ENCODE peak calls at places on chromosomes 3 and 15, in six cellular contexts. G is H1, I is GM12878, D is SK-N-SH, M is HCT116, S is HepG2. H is an unnamed sample.

GRCh38 chr3:57803647-57804081 is 47.6 kb downstream of the SLMAP start:
- DNase-seq in G (peak; percentile 15), I (no peak), D (no peak), M (peak; percentile 96), S (no peak), H (peak; percentile 25)

GRCh38 chr15:60928210-60928609 is 300.9 kb downstream of the RORA start:
- DNase-seq in G (no peak), I (no peak), D (no peak), M (no peak), S (no peak), H (peak; percentile 47)

GRCh38 chr3:72242326-72242725 is 457.4 kb upstream of the PROK2 start:
- DNase-seq in G (no peak), I (no peak), D (no peak), M (no peak), S (no peak), H (no peak)

GRCh38 chr3:62201438-62202035 is 171.8 kb downstream of the FEZF2 start:
- DNase-seq in G (no peak), I (no peak), D (peak; percentile 65), M (peak; percentile 16), S (peak; percentile 15), H (no peak)

GRCh38 chr3:170835346-170835745 is 34.6 kb downstream of the RPL22L1 start:
- DNase-seq in G (no peak), I (no peak), D (peak; percentile 61), M (no peak), S (no peak), H (no peak)

GRCh38 chr3:107268461-107268860 is 108.8 kb upstream of the CCDC54 start:
- DNase-seq in G (no peak), I (no peak), D (no peak), M (no peak), S (no peak), H (no peak)

GRCh38 chr3:45923755-45924154 is 19.5 kb upstream of the CXCR6 start:
- DNase-seq in G (no peak), I (no peak), D (no peak), M (peak; percentile 6), S (no peak), H (no peak)

GRCh38 chr3:157836022-157836421 is 270.2 kb downstream of the SHOX2 start:
- DNase-seq in G (no peak), I (no peak), D (no peak), M (no peak), S (no peak), H (no peak)

GRCh38 chr3:49732592-49732991 is 8.8 kb upstream of the GMPPB start:
- DNase-seq in G (no peak), I (no peak), D (no peak), M (no peak), S (no peak), H (no peak)

GRCh38 chr3:31094048-31094447 is 199.6 kb upstream of the GADL1 start:
- DNase-seq in G (no peak), I (no peak), D (no peak), M (no peak), S (peak; percentile 57), H (no peak)

GRCh38 chr3:23996058-23996457 is 51.0 kb downstream of the NR1D2 start:
- DNase-seq in G (no peak), I (no peak), D (no peak), M (no peak), S (no peak), H (no peak)

GRCh38 chr3:111616417-111617105 is 21.4 kb upstream of the ZBED2 start:
- DNase-seq in G (no peak), I (no peak), D (no peak), M (no peak), S (peak; percentile 3), H (no peak)

GRCh38 chr3:148642616-148643015 is 55.1 kb upstream of the AGTR1 start:
- DNase-seq in G (no peak), I (no peak), D (no peak), M (no peak), S (no peak), H (no peak)

GRCh38 chr3:170467560-170467959 is 48.9 kb downstream of the CLDN11 start:
- DNase-seq in G (no peak), I (no peak), D (no peak), M (no peak), S (no peak), H (no peak)

GRCh38 chr3:76753599-76753998 is 286.3 kb upstream of the ROBO2 start:
- DNase-seq in G (no peak), I (no peak), D (no peak), M (no peak), S (peak; percentile 2), H (no peak)

GRCh38 chr15:89673162-89673506 is 6.0 kb downstream of the PLIN1 start:
- DNase-seq in G (no peak), I (no peak), D (peak; percentile 81), M (peak; percentile 12), S (peak; percentile 25), H (peak; percentile 67)

GRCh38 chr3:115239717-115240116 is 92.6 kb upstream of the ZBTB20 start:
- DNase-seq in G (no peak), I (no peak), D (peak; percentile 54), M (peak; percentile 90), S (peak; percentile 9), H (no peak)

GRCh38 chr3:46695177-46695961 is 1.9 kb upstream of the ALS2CL start:
- DNase-seq in G (no peak), I (no peak), D (peak; percentile 47), M (no peak), S (no peak), H (peak; percentile 55)

GRCh38 chr3:126508539-126508938 is 9.0 kb downstream of the UROC1 start:
- DNase-seq in G (no peak), I (no peak), D (no peak), M (peak; percentile 8), S (no peak), H (no peak)

GRCh38 chr3:57017481-57017880 is 43.0 kb upstream of the SPATA12 start:
- DNase-seq in G (no peak), I (no peak), D (no peak), M (peak; percentile 43), S (peak; percentile 24), H (no peak)

DNA sequence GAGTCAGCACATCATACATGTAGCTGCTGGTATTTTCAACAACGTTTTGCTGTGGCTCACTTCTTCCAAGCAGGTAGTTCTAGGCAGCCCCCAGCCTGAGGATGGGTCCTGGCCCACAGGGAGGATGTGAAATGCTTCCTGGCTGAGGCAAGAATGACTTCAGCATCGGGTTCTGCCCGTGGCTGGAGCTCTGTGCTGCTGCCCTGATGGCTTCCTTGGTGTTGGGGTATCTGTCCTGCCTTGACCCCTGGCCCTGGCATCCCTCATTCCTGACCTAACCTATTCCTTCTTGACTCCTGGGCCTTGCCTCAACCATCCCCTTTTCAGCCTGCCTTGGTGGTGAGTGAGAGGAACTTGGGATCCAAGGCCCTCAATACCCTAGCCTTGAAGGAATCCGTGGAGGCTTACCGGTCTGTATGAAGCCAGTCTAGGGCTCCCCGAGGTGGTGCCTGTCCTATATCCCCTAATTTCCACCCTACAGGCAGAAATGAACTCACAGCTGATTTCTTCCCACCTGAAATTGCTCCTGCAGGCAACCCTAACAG is 300.6 kb downstream of the TLE3 start:
- DNase-seq in G (no peak), I (no peak), D (no peak), M (no peak), S (no peak), H (no peak)
- TF ChIP-seq YY1 in G (no peak), I (no peak), D (no peak), M (no peak), S (no peak), H (no peak)

DNA sequence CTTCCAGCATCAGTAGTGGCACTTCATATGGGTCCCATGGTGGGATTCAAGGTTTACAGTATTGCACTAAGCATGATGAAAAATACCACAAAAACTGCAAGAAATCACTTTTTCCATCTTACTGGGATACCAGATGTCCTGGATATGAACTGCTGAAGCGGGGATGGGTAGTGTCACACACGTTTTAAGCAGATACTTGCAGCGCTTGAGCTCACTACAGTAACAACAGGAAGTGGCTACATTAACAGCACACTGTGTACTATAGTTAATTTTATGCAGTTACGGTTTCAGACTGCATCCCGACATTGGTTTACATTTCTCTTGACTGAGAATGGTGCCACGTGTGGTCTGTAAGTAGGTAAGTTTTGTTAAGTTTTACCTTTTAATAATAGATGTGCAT is 3.5 kb upstream of the ISG20 start:
- DNase-seq in G (no peak), I (no peak), D (no peak), M (no peak), S (no peak), H (no peak)
- H3K4me1 ChIP-seq in G (peaks cover 19% of the 10 kb centered on the region), I (peaks cover 55% of the 10 kb centered on the region), D (peaks cover 2% of the 10 kb centered on the region), M (peaks cover 45% of the 10 kb centered on the region), S (peaks cover 40% of the 10 kb centered on the region), H (peaks cover 19% of the 10 kb centered on the region)

DNA sequence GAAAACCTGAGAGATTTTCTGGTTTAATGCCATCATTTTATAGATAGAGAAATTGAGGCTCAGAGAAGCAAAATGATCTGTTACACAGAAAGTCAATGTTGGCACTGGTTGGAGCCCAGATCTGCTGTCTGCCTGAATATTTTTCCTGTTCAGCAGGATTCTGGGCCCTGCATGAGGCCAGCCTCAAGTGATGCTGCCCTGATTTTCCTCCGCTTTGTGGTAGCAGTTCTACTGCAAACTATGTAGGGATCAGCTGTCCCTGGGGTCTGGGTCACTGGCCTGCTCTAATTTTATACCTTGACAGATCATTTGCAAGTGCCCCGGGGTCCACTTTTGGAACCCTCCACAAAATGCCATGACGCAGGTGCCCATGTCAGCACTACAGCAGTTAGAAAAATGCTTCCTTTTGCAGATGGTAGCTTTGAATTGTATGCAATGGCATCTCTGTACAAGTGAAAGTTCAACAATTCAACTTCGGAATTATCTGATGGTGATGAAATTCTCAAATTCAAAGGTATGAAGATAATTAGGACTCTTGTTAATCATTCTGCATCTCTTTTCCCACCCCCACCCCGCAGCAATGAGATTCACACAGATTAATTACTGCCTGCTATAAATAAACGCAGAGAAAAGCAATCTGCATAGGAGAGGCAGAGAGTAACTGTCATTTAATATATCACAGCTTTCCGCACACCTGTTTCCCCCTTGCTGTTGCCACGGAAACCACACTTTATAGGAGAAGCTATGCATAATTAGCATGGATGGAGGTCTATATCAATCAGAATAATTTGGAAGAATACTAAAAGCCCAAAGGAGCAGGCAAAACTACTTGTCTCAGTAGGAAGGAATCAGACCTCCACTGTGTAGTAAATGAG is 222.6 kb downstream of the PDCD6IP start:
- DNase-seq in G (no peak), I (no peak), D (no peak), M (no peak), S (no peak), H (no peak)
- TF ChIP-seq YY1 in G (no peak), I (no peak), D (no peak), M (no peak), S (no peak), H (no peak)

GRCh38 chr3:127677541-127678314 is 5.0 kb downstream of the ABTB1 start:
- DNase-seq in G (no peak), I (no peak), D (no peak), M (no peak), S (no peak), H (no peak)
- H3K4me1 ChIP-seq in G (peaks cover 7% of the 10 kb centered on the region), I (peaks cover 33% of the 10 kb centered on the region), D (peaks cover 12% of the 10 kb centered on the region), M (peaks cover 9% of the 10 kb centered on the region), S (peaks cover 11% of the 10 kb centered on the region), H (peaks cover 15% of the 10 kb centered on the region)

DNA sequence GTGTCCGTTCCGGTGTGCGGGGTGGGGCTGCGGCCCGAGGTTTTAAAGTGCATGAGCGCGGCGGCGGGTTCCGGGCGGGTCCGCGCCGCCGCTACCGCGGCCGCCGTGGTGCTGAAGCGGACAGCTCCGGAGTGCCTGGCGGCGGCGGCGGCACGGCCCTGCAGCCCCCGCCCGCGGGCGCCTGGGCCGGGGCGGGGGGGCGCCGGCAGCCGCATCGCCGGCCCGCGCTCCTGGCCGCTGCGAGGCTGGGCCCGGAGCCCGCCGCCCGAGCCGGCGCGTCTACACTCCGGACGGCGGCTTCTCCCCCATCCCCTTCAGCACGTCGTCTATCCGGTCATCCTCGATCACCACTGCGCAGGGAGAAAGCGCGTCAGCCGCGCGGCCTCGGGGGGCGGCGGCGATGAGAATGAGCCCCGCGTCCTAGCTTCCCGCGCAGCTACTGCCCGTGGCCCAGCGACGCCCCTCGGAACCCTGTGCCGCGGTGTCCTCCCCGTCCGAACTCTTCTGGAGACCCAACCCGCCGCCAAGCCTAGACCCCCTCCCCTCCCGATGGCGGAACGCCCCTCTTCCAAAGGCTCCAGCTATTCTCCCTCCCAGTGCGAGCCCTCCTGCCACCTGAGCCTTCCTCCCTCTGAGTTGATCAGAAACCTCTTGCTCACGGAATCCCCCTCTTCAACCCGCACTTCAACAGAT is 1.3 kb downstream of the CAMK2N2 start:
- DNase-seq in G (no peak), I (no peak), D (peak; percentile 78), M (no peak), S (no peak), H (no peak)
- TF ChIP-seq YY1 in G (no peak), I (no peak), D (no peak), M (no peak), S (peak; percentile 20), H (no peak)